ENCODE peak calls at places on chromosome 9, in eight cellular contexts. One of them, this sample, is unnamed.

GRCh38 chr9:109604036-109604600 is 106.0 kb upstream of the PTPN3 start:
- DNase-seq in IMR-90: no peak
- DNase-seq in NCI-H1436: no peak
- DNase-seq in mesothelial cell of epicardium: no peak
- DNase-seq in transverse colon: no peak
- DNase-seq in ACHN: no peak
- DNase-seq in myocyte: no peak
- DNase-seq in OCI-LY7: no peak
- DNase-seq in this sample: no peak

GRCh38 chr9:128122809-128123175 is 4.7 kb downstream of the PTGES2 start:
- DNase-seq in IMR-90: no peak
- DNase-seq in NCI-H1436: no peak
- DNase-seq in mesothelial cell of epicardium: no peak
- DNase-seq in transverse colon: no peak
- DNase-seq in ACHN: no peak
- DNase-seq in myocyte: no peak
- DNase-seq in OCI-LY7: no peak
- DNase-seq in this sample: no peak

GRCh38 chr9:111050819-111051218 is 12.5 kb upstream of the LPAR1 start:
- DNase-seq in IMR-90: peak
- DNase-seq in NCI-H1436: no peak
- DNase-seq in mesothelial cell of epicardium: no peak
- DNase-seq in transverse colon: no peak
- DNase-seq in ACHN: no peak
- DNase-seq in myocyte: no peak
- DNase-seq in OCI-LY7: no peak
- DNase-seq in this sample: no peak

GRCh38 chr9:27787941-27788340 is 214.7 kb upstream of the C9orf72 start:
- DNase-seq in IMR-90: no peak
- DNase-seq in NCI-H1436: no peak
- DNase-seq in mesothelial cell of epicardium: no peak
- DNase-seq in transverse colon: no peak
- DNase-seq in ACHN: no peak
- DNase-seq in myocyte: peak
- DNase-seq in OCI-LY7: no peak
- DNase-seq in this sample: peak

GRCh38 chr9:98539954-98540353 is 168.8 kb downstream of the GABBR2 start:
- DNase-seq in IMR-90: peak
- DNase-seq in NCI-H1436: no peak
- DNase-seq in mesothelial cell of epicardium: no peak
- DNase-seq in transverse colon: no peak
- DNase-seq in ACHN: no peak
- DNase-seq in myocyte: no peak
- DNase-seq in OCI-LY7: no peak
- DNase-seq in this sample: no peak

GRCh38 chr9:37920471-37921167 is 16.7 kb upstream of the SLC25A51 start:
- DNase-seq in IMR-90: no peak
- DNase-seq in NCI-H1436: no peak
- DNase-seq in mesothelial cell of epicardium: no peak
- DNase-seq in transverse colon: no peak
- DNase-seq in ACHN: no peak
- DNase-seq in myocyte: peak
- DNase-seq in OCI-LY7: peak
- DNase-seq in this sample: no peak

GRCh38 chr9:114202849-114203248 is 47.5 kb downstream of the COL27A1 start:
- DNase-seq in IMR-90: peak
- DNase-seq in NCI-H1436: no peak
- DNase-seq in mesothelial cell of epicardium: no peak
- DNase-seq in transverse colon: no peak
- DNase-seq in ACHN: no peak
- DNase-seq in myocyte: no peak
- DNase-seq in OCI-LY7: no peak
- DNase-seq in this sample: no peak

GRCh38 chr9:112078432-112078831 is 96.7 kb downstream of the SUSD1 start:
- DNase-seq in IMR-90: no peak
- DNase-seq in NCI-H1436: no peak
- DNase-seq in mesothelial cell of epicardium: no peak
- DNase-seq in transverse colon: no peak
- DNase-seq in ACHN: no peak
- DNase-seq in myocyte: no peak
- DNase-seq in OCI-LY7: peak
- DNase-seq in this sample: no peak

GRCh38 chr9:3441197-3441816 is 84.5 kb downstream of the RFX3 start:
- DNase-seq in IMR-90: peak
- DNase-seq in NCI-H1436: peak
- DNase-seq in mesothelial cell of epicardium: no peak
- DNase-seq in transverse colon: peak
- DNase-seq in ACHN: peak
- DNase-seq in myocyte: peak
- DNase-seq in OCI-LY7: peak
- DNase-seq in this sample: peak

GRCh38 chr9:114001410-114001685 is 76.8 kb downstream of the AMBP start:
- DNase-seq in IMR-90: no peak
- DNase-seq in NCI-H1436: no peak
- DNase-seq in mesothelial cell of epicardium: no peak
- DNase-seq in transverse colon: no peak
- DNase-seq in ACHN: no peak
- DNase-seq in myocyte: no peak
- DNase-seq in OCI-LY7: no peak
- DNase-seq in this sample: no peak

GRCh38 chr9:136658849-136659535 is 3.7 kb upstream of the EGFL7 start:
- DNase-seq in IMR-90: no peak
- DNase-seq in NCI-H1436: no peak
- DNase-seq in mesothelial cell of epicardium: no peak
- DNase-seq in transverse colon: no peak
- DNase-seq in ACHN: no peak
- DNase-seq in myocyte: no peak
- DNase-seq in OCI-LY7: no peak
- DNase-seq in this sample: no peak

GRCh38 chr9:71036501-71036900 is 84.9 kb downstream of the TRPM3 start:
- DNase-seq in IMR-90: no peak
- DNase-seq in NCI-H1436: no peak
- DNase-seq in mesothelial cell of epicardium: no peak
- DNase-seq in transverse colon: no peak
- DNase-seq in ACHN: no peak
- DNase-seq in myocyte: peak
- DNase-seq in OCI-LY7: no peak
- DNase-seq in this sample: peak

GRCh38 chr9:87607859-87608258 is 110.2 kb downstream of the DAPK1 start:
- DNase-seq in IMR-90: no peak
- DNase-seq in NCI-H1436: no peak
- DNase-seq in mesothelial cell of epicardium: no peak
- DNase-seq in transverse colon: no peak
- DNase-seq in ACHN: no peak
- DNase-seq in myocyte: no peak
- DNase-seq in OCI-LY7: no peak
- DNase-seq in this sample: no peak

GRCh38 chr9:26326473-26327044 is 566.0 kb downstream of the CAAP1 start:
- DNase-seq in IMR-90: peak
- DNase-seq in NCI-H1436: peak
- DNase-seq in mesothelial cell of epicardium: no peak
- DNase-seq in transverse colon: peak
- DNase-seq in ACHN: peak
- DNase-seq in myocyte: peak
- DNase-seq in OCI-LY7: peak
- DNase-seq in this sample: peak

GRCh38 chr9:37994639-37995347 is 74.2 kb downstream of the SHB start:
- DNase-seq in IMR-90: peak
- DNase-seq in NCI-H1436: peak
- DNase-seq in mesothelial cell of epicardium: no peak
- DNase-seq in transverse colon: peak
- DNase-seq in ACHN: no peak
- DNase-seq in myocyte: peak
- DNase-seq in OCI-LY7: no peak
- DNase-seq in this sample: peak

This sample was measured in LHCN-M2.